ENCODE peak calls at places on chromosome 17, in six cellular contexts. N is RWPE1, T is AG04450, B is tibial nerve, A is bronchial epithelial cell, L is NT2/D1. Y is an unnamed sample.
A peak's percentile ranks its signal among the peaks of the same experiment; 100 is the strongest.

GRCh38 chr17:10278218-10278617 is 79.8 kb upstream of the GAS7 start:
- DNase-seq in N (no peak), T (no peak), B (no peak), A (no peak), L (no peak), Y (no peak)

GRCh38 chr17:4520881-4521600 is 22.4 kb downstream of the SPNS2 start:
- DNase-seq in N (peak; percentile 77), T (no peak), B (no peak), A (peak; percentile 77), L (no peak), Y (no peak)

GRCh38 chr17:46179375-46179999 is 13.7 kb downstream of the KANSL1 start:
- DNase-seq in N (no peak), T (no peak), B (no peak), A (no peak), L (no peak), Y (no peak)

GRCh38 chr17:35191001-35191695 is 3.0 kb downstream of the SLC35G3 start:
- DNase-seq in N (no peak), T (no peak), B (no peak), A (no peak), L (no peak), Y (no peak)

GRCh38 chr17:1455291-1455747 is 713 bp downstream of the CRK start:
- DNase-seq in N (peak; percentile 64), T (no peak), B (peak; percentile 43), A (peak; percentile 44), L (peak; percentile 36), Y (peak; percentile 53)

GRCh38 chr17:57662021-57662420 is 83.1 kb downstream of the CCDC182 start:
- DNase-seq in N (no peak), T (no peak), B (no peak), A (no peak), L (no peak), Y (no peak)

GRCh38 chr17:64025732-64026294 is 5.4 kb upstream of the ICAM2 start:
- DNase-seq in N (peak; percentile 44), T (peak; percentile 33), B (peak; percentile 61), A (peak; percentile 47), L (peak; percentile 68), Y (peak; percentile 22)

GRCh38 chr17:3738562-3739295 is 15.0 kb downstream of the HASPIN start:
- DNase-seq in N (peak; percentile 46), T (no peak), B (no peak), A (peak; percentile 79), L (no peak), Y (no peak)